ENCODE peak calls at places on chromosomes 4 and X, in eight cellular contexts. F is tibial artery, I is ovary, K is endodermal cell, X is HCT116, Q is stomach, Z is body of pancreas, U is fibroblast of lung. E is an unnamed sample.
A peak's percentile ranks its signal among the peaks of the same experiment; 100 is the strongest.

GRCh38 chr4:41061482-41062185 is 152.7 kb downstream of the APBB2 start:
- DNase-seq in F (no peak), I (no peak), K (no peak), X (no peak), Q (no peak), Z (no peak), U (peak; percentile 55), E (no peak)

GRCh38 chrX:42948723-42949122 is 170.8 kb upstream of the PPP1R2C start:
- DNase-seq in F (no peak), I (no peak), K (peak; percentile 62), X (no peak), Q (no peak), Z (no peak), U (no peak), E (no peak)

GRCh38 chrX:110759785-110760184 is 35.8 kb downstream of the CHRDL1 start:
- DNase-seq in F (no peak), I (no peak), K (no peak), X (no peak), Q (no peak), Z (no peak), U (no peak), E (no peak)

GRCh38 chr4:1501754-1502500 is 95.7 kb upstream of the NKX1-1 start:
- DNase-seq in F (no peak), I (no peak), K (peak; percentile 14), X (no peak), Q (no peak), Z (no peak), U (no peak), E (no peak)

GRCh38 chr4:138540056-138540800 is 298.1 kb upstream of the SLC7A11 start:
- DNase-seq in F (no peak), I (no peak), K (no peak), X (no peak), Q (no peak), Z (no peak), U (no peak), E (no peak)

GRCh38 chr4:168019019-168019651 is 73.2 kb upstream of the ANXA10 start:
- DNase-seq in F (no peak), I (no peak), K (no peak), X (no peak), Q (no peak), Z (no peak), U (no peak), E (no peak)

GRCh38 chrX:54007682-54008081 is 36.6 kb downstream of the PHF8 start:
- DNase-seq in F (no peak), I (no peak), K (no peak), X (no peak), Q (no peak), Z (no peak), U (no peak), E (no peak)

GRCh38 chr4:80876810-80877209 is 153.7 kb upstream of the BMP3 start:
- DNase-seq in F (no peak), I (no peak), K (no peak), X (no peak), Q (no peak), Z (no peak), U (no peak), E (no peak)

GRCh38 chr4:82469776-82470345 is 39.5 kb downstream of the ENOPH1 start:
- DNase-seq in F (no peak), I (no peak), K (peak; percentile 44), X (no peak), Q (no peak), Z (no peak), U (peak; percentile 45), E (no peak)

GRCh38 chrX:150062292-150063137 is 124.2 kb upstream of the EOLA2 start:
- DNase-seq in F (peak; percentile 39), I (no peak), K (no peak), X (no peak), Q (no peak), Z (peak; percentile 35), U (peak; percentile 77), E (peak; percentile 41)

GRCh38 chr4:156473175-156473574 is 498.4 kb downstream of the PDGFC start:
- DNase-seq in F (no peak), I (no peak), K (no peak), X (no peak), Q (no peak), Z (no peak), U (no peak), E (no peak)

GRCh38 chr4:147768113-147768512 is 36.2 kb downstream of the ARHGAP10 start:
- DNase-seq in F (no peak), I (no peak), K (no peak), X (no peak), Q (no peak), Z (no peak), U (peak; percentile 65), E (no peak)

GRCh38 chrX:100864967-100865366 is 9.2 kb downstream of the NOX1 start:
- DNase-seq in F (no peak), I (no peak), K (no peak), X (no peak), Q (no peak), Z (no peak), U (peak; percentile 52), E (no peak)

GRCh38 chr4:72631296-72631695 is 62.3 kb upstream of the ADAMTS3 start:
- DNase-seq in F (peak; percentile 34), I (peak; percentile 59), K (no peak), X (no peak), Q (no peak), Z (no peak), U (peak; percentile 12), E (no peak)

GRCh38 chr4:178205826-178206225 is 763.6 kb upstream of the AGA start:
- DNase-seq in F (no peak), I (no peak), K (no peak), X (no peak), Q (no peak), Z (no peak), U (no peak), E (no peak)

GRCh38 chrX:155612312-155613224 is at the start of gene TMLHE:
- DNase-seq in F (peak; percentile 47), I (peak; percentile 71), K (peak; percentile 78), X (peak; percentile 19), Q (peak; percentile 67), Z (peak; percentile 55), U (peak; percentile 54), E (peak; percentile 62)

GRCh38 chr4:113553082-113553481 is 208.5 kb downstream of the CAMK2D start:
- DNase-seq in F (no peak), I (no peak), K (no peak), X (no peak), Q (no peak), Z (no peak), U (no peak), E (no peak)

GRCh38 chrX:115564243-115564642 is 3.3 kb downstream of the PLS3 start:
- DNase-seq in F (no peak), I (no peak), K (no peak), X (no peak), Q (no peak), Z (no peak), U (no peak), E (no peak)

GRCh38 chrX:119983494-119983893 is 39.9 kb upstream of the NKAP start:
- DNase-seq in F (no peak), I (no peak), K (no peak), X (no peak), Q (no peak), Z (no peak), U (no peak), E (no peak)

DNA sequence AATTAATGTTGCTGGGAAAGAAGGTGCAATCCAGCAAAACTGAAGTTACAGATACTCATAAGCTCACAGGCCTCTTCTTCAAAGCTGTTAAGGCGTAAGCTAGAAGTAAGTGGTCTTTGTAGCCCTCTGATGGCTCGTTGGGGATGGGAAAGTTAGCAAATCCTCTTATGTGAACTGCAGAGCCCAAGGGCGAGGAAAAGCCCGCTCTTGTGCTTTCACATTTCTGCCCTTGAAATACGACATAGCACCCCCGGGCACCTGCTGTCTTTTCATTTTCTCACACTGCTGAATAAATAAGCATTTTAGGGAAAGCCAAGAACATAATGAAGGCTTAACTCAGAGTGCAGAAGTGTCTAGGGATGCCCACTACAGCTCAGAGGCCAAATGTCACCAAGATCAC is 73.1 kb upstream of the SORBS2 start:
- DNase-seq in F (no peak), I (no peak), K (no peak), X (no peak), Q (no peak), Z (peak; percentile 50), U (no peak), E (no peak)
- H3K27ac ChIP-seq in F (no peak overlapping the region), I (no peak overlapping the region), K (no peak overlapping the region), X (no peak overlapping the region), Q (no peak overlapping the region), Z (peak overlapping the region; percentile 28), U (no peak overlapping the region), E (no peak overlapping the region)

GRCh38 chr4:153790962-153791551 is 2.2 kb upstream of the SFRP2 start:
- DNase-seq in F (peak; percentile 55), I (no peak), K (peak; percentile 95), X (no peak), Q (no peak), Z (peak; percentile 18), U (no peak), E (peak; percentile 75)

GRCh38 chr4:153792893-153793227 is 4.0 kb upstream of the SFRP2 start:
- DNase-seq in F (no peak), I (no peak), K (peak; percentile 83), X (no peak), Q (no peak), Z (no peak), U (no peak), E (no peak)

GRCh38 chr4:153789741-153790651 is 1.1 kb upstream of the SFRP2 start:
- DNase-seq in F (peak; percentile 23), I (no peak), K (peak; percentile 96), X (no peak), Q (no peak), Z (no peak), U (peak; percentile 26), E (no peak)

GRCh38 chr4:153794001-153794400 is 5.1 kb upstream of the SFRP2 start:
- DNase-seq in F (no peak), I (no peak), K (no peak), X (no peak), Q (no peak), Z (no peak), U (no peak), E (no peak)

GRCh38 chr4:153792007-153792892 is 3.4 kb upstream of the SFRP2 start:
- DNase-seq in F (peak; percentile 62), I (no peak), K (peak; percentile 98), X (no peak), Q (no peak), Z (peak; percentile 55), U (peak; percentile 47), E (peak; percentile 80)
- TF ChIP-seq CTCF in F (no peak), I (no peak), K (peak; percentile 74), X (peak; percentile 31), Q (no peak), Z (no peak), U (no peak), E (peak; percentile 37)

DNA sequence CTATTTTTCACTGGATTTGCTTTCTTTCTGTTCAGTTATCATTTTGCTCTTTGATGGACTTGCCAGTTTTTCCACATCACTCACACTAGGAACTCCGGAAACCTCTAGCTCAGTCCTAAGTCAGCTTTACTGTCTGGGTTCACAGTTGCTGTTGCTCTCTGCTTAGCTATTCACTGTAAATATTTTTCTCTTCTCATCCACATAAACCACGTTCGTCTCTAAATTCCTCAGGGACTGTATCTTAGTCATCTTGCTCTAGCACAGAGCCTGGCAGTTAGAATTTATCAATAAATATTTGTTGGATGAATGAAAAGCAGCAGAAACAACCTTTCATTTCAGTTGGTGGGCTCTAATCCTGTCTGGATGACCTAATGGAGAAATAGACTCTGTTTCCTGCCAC is 119.4 kb upstream of the DMD start:
- DNase-seq in F (no peak), I (no peak), K (no peak), X (no peak), Q (no peak), Z (no peak), U (no peak), E (no peak)
- H3K4me1 ChIP-seq in F (no peaks in the 10 kb centered on the region), I (no peaks in the 10 kb centered on the region), K (no peaks in the 10 kb centered on the region), X (no peaks in the 10 kb centered on the region), Q (no peaks in the 10 kb centered on the region), Z (no peaks in the 10 kb centered on the region), U (no peaks in the 10 kb centered on the region), E (no peaks in the 10 kb centered on the region)

GRCh38 chr4:137529432-137529831 is 2.9 kb downstream of the PCDH18 start:
- DNase-seq in F (no peak), I (no peak), K (no peak), X (no peak), Q (no peak), Z (no peak), U (no peak), E (no peak)
- H3K27ac ChIP-seq in F (peak overlapping the region; percentile 90), I (peak overlapping the region; percentile 94), K (no peak overlapping the region), X (no peak overlapping the region), Q (no peak overlapping the region), Z (no peak overlapping the region), U (peak overlapping the region; percentile 81), E (no peak overlapping the region)

E was measured in cardiac muscle cell.